ENCODE peak calls at places on chromosome 21, in eight cellular contexts. One of them, this sample, is unnamed.

GRCh38 chr21:25464275-25464674 is 143.0 kb downstream of the MRPL39 start:
- DNase-seq in neural progenitor cell: no peak
- DNase-seq in activated CD4-positive, alpha-beta T cell treated with anti-CD3 and anti-CD28 coated beads for 36 hours: peak; percentile 43
- DNase-seq in AG09319: no peak
- DNase-seq in MM.1S: no peak
- DNase-seq in iris pigment epithelial cell: peak; percentile 8
- DNase-seq in activated gamma-delta T cell treated with Interleukin-2 at 50 U/mL for 16 hours: no peak
- DNase-seq in SHP77: no peak
- DNase-seq in this sample: no peak

GRCh38 chr21:15063821-15064575 is 802 bp downstream of the NRIP1 start:
- DNase-seq in neural progenitor cell: peak; percentile 69
- DNase-seq in activated CD4-positive, alpha-beta T cell treated with anti-CD3 and anti-CD28 coated beads for 36 hours: peak; percentile 32
- DNase-seq in AG09319: no peak
- DNase-seq in MM.1S: peak; percentile 0
- DNase-seq in iris pigment epithelial cell: peak; percentile 37
- DNase-seq in activated gamma-delta T cell treated with Interleukin-2 at 50 U/mL for 16 hours: no peak
- DNase-seq in SHP77: no peak
- DNase-seq in this sample: no peak

GRCh38 chr21:45324430-45325205 is 36.9 kb upstream of the POFUT2 start:
- DNase-seq in neural progenitor cell: no peak
- DNase-seq in activated CD4-positive, alpha-beta T cell treated with anti-CD3 and anti-CD28 coated beads for 36 hours: no peak
- DNase-seq in AG09319: no peak
- DNase-seq in MM.1S: no peak
- DNase-seq in iris pigment epithelial cell: no peak
- DNase-seq in activated gamma-delta T cell treated with Interleukin-2 at 50 U/mL for 16 hours: no peak
- DNase-seq in SHP77: no peak
- DNase-seq in this sample: no peak

GRCh38 chr21:44550807-44551206 is 498 bp downstream of the KRTAP10-2 start:
- DNase-seq in neural progenitor cell: no peak
- DNase-seq in activated CD4-positive, alpha-beta T cell treated with anti-CD3 and anti-CD28 coated beads for 36 hours: no peak
- DNase-seq in AG09319: no peak
- DNase-seq in MM.1S: no peak
- DNase-seq in iris pigment epithelial cell: no peak
- DNase-seq in activated gamma-delta T cell treated with Interleukin-2 at 50 U/mL for 16 hours: no peak
- DNase-seq in SHP77: no peak
- DNase-seq in this sample: no peak

GRCh38 chr21:26013964-26014363 is 156.6 kb downstream of the APP start:
- DNase-seq in neural progenitor cell: no peak
- DNase-seq in activated CD4-positive, alpha-beta T cell treated with anti-CD3 and anti-CD28 coated beads for 36 hours: no peak
- DNase-seq in AG09319: no peak
- DNase-seq in MM.1S: no peak
- DNase-seq in iris pigment epithelial cell: no peak
- DNase-seq in activated gamma-delta T cell treated with Interleukin-2 at 50 U/mL for 16 hours: no peak
- DNase-seq in SHP77: no peak
- DNase-seq in this sample: no peak

GRCh38 chr21:45401916-45402900 is 2.8 kb upstream of the COL18A1 start:
- DNase-seq in neural progenitor cell: no peak
- DNase-seq in activated CD4-positive, alpha-beta T cell treated with anti-CD3 and anti-CD28 coated beads for 36 hours: no peak
- DNase-seq in AG09319: no peak
- DNase-seq in MM.1S: no peak
- DNase-seq in iris pigment epithelial cell: no peak
- DNase-seq in activated gamma-delta T cell treated with Interleukin-2 at 50 U/mL for 16 hours: no peak
- DNase-seq in SHP77: no peak
- DNase-seq in this sample: no peak

GRCh38 chr21:39867198-39867650 is at the start of gene PCP4:
- DNase-seq in neural progenitor cell: peak; percentile 93
- DNase-seq in activated CD4-positive, alpha-beta T cell treated with anti-CD3 and anti-CD28 coated beads for 36 hours: peak; percentile 68
- DNase-seq in AG09319: no peak
- DNase-seq in MM.1S: peak; percentile 97
- DNase-seq in iris pigment epithelial cell: peak; percentile 17
- DNase-seq in activated gamma-delta T cell treated with Interleukin-2 at 50 U/mL for 16 hours: no peak
- DNase-seq in SHP77: peak; percentile 41
- DNase-seq in this sample: peak; percentile 12

GRCh38 chr21:38766987-38767722 is 38.6 kb upstream of the ETS2 start:
- DNase-seq in neural progenitor cell: no peak
- DNase-seq in activated CD4-positive, alpha-beta T cell treated with anti-CD3 and anti-CD28 coated beads for 36 hours: peak; percentile 83
- DNase-seq in AG09319: no peak
- DNase-seq in MM.1S: peak; percentile 99
- DNase-seq in iris pigment epithelial cell: no peak
- DNase-seq in activated gamma-delta T cell treated with Interleukin-2 at 50 U/mL for 16 hours: peak; percentile 43
- DNase-seq in SHP77: peak; percentile 67
- DNase-seq in this sample: peak; percentile 75

GRCh38 chr21:15870819-15871218 is 141.0 kb downstream of the USP25 start:
- DNase-seq in neural progenitor cell: no peak
- DNase-seq in activated CD4-positive, alpha-beta T cell treated with anti-CD3 and anti-CD28 coated beads for 36 hours: no peak
- DNase-seq in AG09319: no peak
- DNase-seq in MM.1S: no peak
- DNase-seq in iris pigment epithelial cell: no peak
- DNase-seq in activated gamma-delta T cell treated with Interleukin-2 at 50 U/mL for 16 hours: no peak
- DNase-seq in SHP77: no peak
- DNase-seq in this sample: no peak

GRCh38 chr21:31117046-31117916 is 79.0 kb upstream of the KRTAP19-8 start:
- DNase-seq in neural progenitor cell: no peak
- DNase-seq in activated CD4-positive, alpha-beta T cell treated with anti-CD3 and anti-CD28 coated beads for 36 hours: peak; percentile 32
- DNase-seq in AG09319: no peak
- DNase-seq in MM.1S: no peak
- DNase-seq in iris pigment epithelial cell: peak; percentile 86
- DNase-seq in activated gamma-delta T cell treated with Interleukin-2 at 50 U/mL for 16 hours: no peak
- DNase-seq in SHP77: no peak
- DNase-seq in this sample: no peak

GRCh38 chr21:25509862-25510261 is 97.4 kb downstream of the MRPL39 start:
- DNase-seq in neural progenitor cell: no peak
- DNase-seq in activated CD4-positive, alpha-beta T cell treated with anti-CD3 and anti-CD28 coated beads for 36 hours: no peak
- DNase-seq in AG09319: no peak
- DNase-seq in MM.1S: no peak
- DNase-seq in iris pigment epithelial cell: no peak
- DNase-seq in activated gamma-delta T cell treated with Interleukin-2 at 50 U/mL for 16 hours: no peak
- DNase-seq in SHP77: no peak
- DNase-seq in this sample: no peak

GRCh38 chr21:32819702-32820101 is 48.1 kb upstream of the PAXBP1 start:
- DNase-seq in neural progenitor cell: no peak
- DNase-seq in activated CD4-positive, alpha-beta T cell treated with anti-CD3 and anti-CD28 coated beads for 36 hours: no peak
- DNase-seq in AG09319: peak; percentile 79
- DNase-seq in MM.1S: no peak
- DNase-seq in iris pigment epithelial cell: peak; percentile 54
- DNase-seq in activated gamma-delta T cell treated with Interleukin-2 at 50 U/mL for 16 hours: no peak
- DNase-seq in SHP77: no peak
- DNase-seq in this sample: no peak

GRCh38 chr21:45481977-45482898 is 60.0 kb downstream of the SLC19A1 start:
- DNase-seq in neural progenitor cell: no peak
- DNase-seq in activated CD4-positive, alpha-beta T cell treated with anti-CD3 and anti-CD28 coated beads for 36 hours: no peak
- DNase-seq in AG09319: no peak
- DNase-seq in MM.1S: no peak
- DNase-seq in iris pigment epithelial cell: no peak
- DNase-seq in activated gamma-delta T cell treated with Interleukin-2 at 50 U/mL for 16 hours: no peak
- DNase-seq in SHP77: no peak
- DNase-seq in this sample: no peak

GRCh38 chr21:45244799-45245340 is 42.8 kb downstream of the POFUT2 start:
- DNase-seq in neural progenitor cell: no peak
- DNase-seq in activated CD4-positive, alpha-beta T cell treated with anti-CD3 and anti-CD28 coated beads for 36 hours: no peak
- DNase-seq in AG09319: no peak
- DNase-seq in MM.1S: no peak
- DNase-seq in iris pigment epithelial cell: no peak
- DNase-seq in activated gamma-delta T cell treated with Interleukin-2 at 50 U/mL for 16 hours: no peak
- DNase-seq in SHP77: no peak
- DNase-seq in this sample: no peak

This sample was measured in activated T-helper 2 cell treated with anti-CD3 and anti-CD28 coated beads, Interferon-gamma antibody, Interleukin-2, Interleukin-4, amounts not matched to agents 10 μg/mL and 5 μg/mL and 100 μg/mL, durations not matched to agents 14 hours and 24 hours and 36 hours.